ENCODE peak calls at places on chromosomes 3 and 15, in four cellular contexts. One of them, this sample, is unnamed.

GRCh38 chr15:53197426-53197839 is 407.3 kb upstream of the ONECUT1 start:
- DNase-seq in ecto neural progenitor cell: peak
- DNase-seq in dorsolateral prefrontal cortex: peak
- DNase-seq in T-helper 9 cell: no peak
- DNase-seq in this sample: peak

GRCh38 chr3:113495035-113495434 is 19.9 kb downstream of the SPICE1 start:
- DNase-seq in ecto neural progenitor cell: no peak
- DNase-seq in dorsolateral prefrontal cortex: no peak
- DNase-seq in T-helper 9 cell: peak
- DNase-seq in this sample: no peak

GRCh38 chr15:60673918-60674558 is 195.1 kb upstream of the ICE2 start:
- DNase-seq in ecto neural progenitor cell: no peak
- DNase-seq in dorsolateral prefrontal cortex: no peak
- DNase-seq in T-helper 9 cell: no peak
- DNase-seq in this sample: peak

GRCh38 chr3:171967932-171968678 is 71.3 kb upstream of the FNDC3B start:
- DNase-seq in ecto neural progenitor cell: no peak
- DNase-seq in dorsolateral prefrontal cortex: no peak
- DNase-seq in T-helper 9 cell: no peak
- DNase-seq in this sample: no peak

GRCh38 chr3:177197934-177198484 is 727 bp upstream of the TBL1XR1 start:
- DNase-seq in ecto neural progenitor cell: no peak
- DNase-seq in dorsolateral prefrontal cortex: no peak
- DNase-seq in T-helper 9 cell: no peak
- DNase-seq in this sample: no peak

GRCh38 chr3:183359036-183359435 is 69.4 kb downstream of the MCF2L2 start:
- DNase-seq in ecto neural progenitor cell: no peak
- DNase-seq in dorsolateral prefrontal cortex: no peak
- DNase-seq in T-helper 9 cell: no peak
- DNase-seq in this sample: no peak

GRCh38 chr3:32325957-32326356 is 65.7 kb upstream of the CMTM7 start:
- DNase-seq in ecto neural progenitor cell: no peak
- DNase-seq in dorsolateral prefrontal cortex: no peak
- DNase-seq in T-helper 9 cell: no peak
- DNase-seq in this sample: no peak

GRCh38 chr3:180409170-180409569 is 192.8 kb upstream of the TTC14 start:
- DNase-seq in ecto neural progenitor cell: no peak
- DNase-seq in dorsolateral prefrontal cortex: no peak
- DNase-seq in T-helper 9 cell: no peak
- DNase-seq in this sample: no peak

GRCh38 chr15:68310178-68310810 is 32.7 kb downstream of the FEM1B start:
- DNase-seq in ecto neural progenitor cell: peak
- DNase-seq in dorsolateral prefrontal cortex: peak
- DNase-seq in T-helper 9 cell: no peak
- DNase-seq in this sample: no peak

This sample was measured in Panc1.